ENCODE peak calls at places on chromosomes 11 and 22, in seven cellular contexts. One of them, this sample, is unnamed.

GRCh38 chr11:120302001-120302805 is 22.9 kb upstream of the TLCD5 start:
- DNase-seq in CD14-positive monocyte: no peak
- DNase-seq in suprapubic skin: no peak
- DNase-seq in HCT116: no peak
- DNase-seq in mucosa of descending colon: peak
- DNase-seq in cardiac muscle cell: no peak
- DNase-seq in HFFc6: no peak
- DNase-seq in this sample: no peak

GRCh38 chr22:35971418-35972119 is 57.1 kb downstream of the RBFOX2 start:
- DNase-seq in CD14-positive monocyte: no peak
- DNase-seq in suprapubic skin: no peak
- DNase-seq in HCT116: no peak
- DNase-seq in mucosa of descending colon: no peak
- DNase-seq in cardiac muscle cell: peak
- DNase-seq in HFFc6: peak
- DNase-seq in this sample: no peak

GRCh38 chr11:2862950-2863618 is 22.5 kb downstream of the CDKN1C start:
- DNase-seq in CD14-positive monocyte: no peak
- DNase-seq in suprapubic skin: no peak
- DNase-seq in HCT116: no peak
- DNase-seq in mucosa of descending colon: no peak
- DNase-seq in cardiac muscle cell: no peak
- DNase-seq in HFFc6: no peak
- DNase-seq in this sample: no peak

GRCh38 chr11:27290261-27290660 is 72.8 kb downstream of the CCDC34 start:
- DNase-seq in CD14-positive monocyte: no peak
- DNase-seq in suprapubic skin: no peak
- DNase-seq in HCT116: no peak
- DNase-seq in mucosa of descending colon: no peak
- DNase-seq in cardiac muscle cell: no peak
- DNase-seq in HFFc6: no peak
- DNase-seq in this sample: no peak

GRCh38 chr11:27700351-27701261 is at the start of gene BDNF:
- DNase-seq in CD14-positive monocyte: no peak
- DNase-seq in suprapubic skin: no peak
- DNase-seq in HCT116: no peak
- DNase-seq in mucosa of descending colon: peak
- DNase-seq in cardiac muscle cell: peak
- DNase-seq in HFFc6: peak
- DNase-seq in this sample: peak

GRCh38 chr11:12119502-12119901 is 9.1 kb downstream of the MICAL2 start:
- DNase-seq in CD14-positive monocyte: no peak
- DNase-seq in suprapubic skin: no peak
- DNase-seq in HCT116: no peak
- DNase-seq in mucosa of descending colon: peak
- DNase-seq in cardiac muscle cell: no peak
- DNase-seq in HFFc6: no peak
- DNase-seq in this sample: no peak

GRCh38 chr22:23841736-23842404 is 3.1 kb upstream of the DERL3 start:
- DNase-seq in CD14-positive monocyte: no peak
- DNase-seq in suprapubic skin: no peak
- DNase-seq in HCT116: no peak
- DNase-seq in mucosa of descending colon: no peak
- DNase-seq in cardiac muscle cell: peak
- DNase-seq in HFFc6: no peak
- DNase-seq in this sample: no peak

GRCh38 chr22:37273126-37273845 is 9.0 kb upstream of the CYTH4 start:
- DNase-seq in CD14-positive monocyte: peak
- DNase-seq in suprapubic skin: no peak
- DNase-seq in HCT116: no peak
- DNase-seq in mucosa of descending colon: no peak
- DNase-seq in cardiac muscle cell: no peak
- DNase-seq in HFFc6: peak
- DNase-seq in this sample: no peak

GRCh38 chr11:67614730-67615454 is 8.2 kb downstream of the NDUFV1 start:
- DNase-seq in CD14-positive monocyte: no peak
- DNase-seq in suprapubic skin: no peak
- DNase-seq in HCT116: no peak
- DNase-seq in mucosa of descending colon: no peak
- DNase-seq in cardiac muscle cell: no peak
- DNase-seq in HFFc6: no peak
- DNase-seq in this sample: no peak

GRCh38 chr22:49515486-49515885 is 312.2 kb downstream of the BRD1 start:
- DNase-seq in CD14-positive monocyte: no peak
- DNase-seq in suprapubic skin: no peak
- DNase-seq in HCT116: no peak
- DNase-seq in mucosa of descending colon: no peak
- DNase-seq in cardiac muscle cell: no peak
- DNase-seq in HFFc6: no peak
- DNase-seq in this sample: no peak

GRCh38 chr11:26726960-26727359 is 5.1 kb upstream of the SLC5A12 start:
- DNase-seq in CD14-positive monocyte: no peak
- DNase-seq in suprapubic skin: no peak
- DNase-seq in HCT116: no peak
- DNase-seq in mucosa of descending colon: no peak
- DNase-seq in cardiac muscle cell: no peak
- DNase-seq in HFFc6: no peak
- DNase-seq in this sample: no peak

GRCh38 chr22:31212783-31213626 is 907 bp downstream of the LIMK2 start:
- DNase-seq in CD14-positive monocyte: no peak
- DNase-seq in suprapubic skin: no peak
- DNase-seq in HCT116: no peak
- DNase-seq in mucosa of descending colon: peak
- DNase-seq in cardiac muscle cell: no peak
- DNase-seq in HFFc6: no peak
- DNase-seq in this sample: no peak

GRCh38 chr11:59769828-59770227 is 14.7 kb downstream of the STX3 start:
- DNase-seq in CD14-positive monocyte: no peak
- DNase-seq in suprapubic skin: no peak
- DNase-seq in HCT116: no peak
- DNase-seq in mucosa of descending colon: no peak
- DNase-seq in cardiac muscle cell: no peak
- DNase-seq in HFFc6: no peak
- DNase-seq in this sample: no peak

GRCh38 chr11:71998649-71999310 is at the start of gene IL18BP:
- DNase-seq in CD14-positive monocyte: peak
- DNase-seq in suprapubic skin: no peak
- DNase-seq in HCT116: no peak
- DNase-seq in mucosa of descending colon: no peak
- DNase-seq in cardiac muscle cell: no peak
- DNase-seq in HFFc6: no peak
- DNase-seq in this sample: no peak

GRCh38 chr11:62923634-62924411 is 2.7 kb upstream of the CHRM1 start:
- DNase-seq in CD14-positive monocyte: no peak
- DNase-seq in suprapubic skin: no peak
- DNase-seq in HCT116: no peak
- DNase-seq in mucosa of descending colon: no peak
- DNase-seq in cardiac muscle cell: peak
- DNase-seq in HFFc6: no peak
- DNase-seq in this sample: no peak

GRCh38 chr11:128559496-128560103 is 27.8 kb downstream of the ETS1 start:
- DNase-seq in CD14-positive monocyte: no peak
- DNase-seq in suprapubic skin: no peak
- DNase-seq in HCT116: no peak
- DNase-seq in mucosa of descending colon: no peak
- DNase-seq in cardiac muscle cell: no peak
- DNase-seq in HFFc6: no peak
- DNase-seq in this sample: no peak

GRCh38 chr11:127651175-127651887 is 650.8 kb upstream of the KIRREL3 start:
- DNase-seq in CD14-positive monocyte: no peak
- DNase-seq in suprapubic skin: no peak
- DNase-seq in HCT116: no peak
- DNase-seq in mucosa of descending colon: no peak
- DNase-seq in cardiac muscle cell: no peak
- DNase-seq in HFFc6: peak
- DNase-seq in this sample: no peak

DNA sequence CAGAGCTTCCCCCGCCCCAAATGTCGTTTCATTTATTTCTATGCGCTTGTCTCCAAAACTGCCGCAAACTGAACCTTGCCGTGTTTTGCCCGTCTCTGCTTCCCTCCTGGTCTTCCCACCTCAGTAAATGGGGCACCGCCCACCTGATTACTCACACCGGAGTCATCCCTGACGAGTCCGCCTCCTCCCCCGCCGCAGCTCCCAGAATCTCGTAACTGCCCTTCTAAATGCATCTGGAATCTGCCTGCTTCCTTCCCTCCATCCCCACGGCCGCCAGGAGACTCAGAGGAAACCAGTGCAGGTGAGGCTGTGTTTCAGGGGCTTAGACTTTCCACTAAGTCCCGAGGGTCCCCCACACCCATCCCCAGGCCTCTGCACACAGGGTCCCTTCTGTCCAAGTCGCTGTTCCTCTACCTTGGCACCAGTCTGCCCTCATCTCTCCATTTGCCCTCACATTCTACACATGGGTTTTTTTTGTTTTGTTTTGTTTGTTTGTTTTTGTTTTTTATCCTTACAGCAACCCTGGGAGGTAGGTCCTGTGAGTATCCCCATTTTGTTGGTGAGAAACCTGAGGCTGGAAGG is 62.6 kb upstream of the PHF21B start:
- DNase-seq in CD14-positive monocyte: no peak
- DNase-seq in suprapubic skin: no peak
- DNase-seq in HCT116: peak
- DNase-seq in mucosa of descending colon: no peak
- DNase-seq in cardiac muscle cell: no peak
- DNase-seq in HFFc6: peak
- DNase-seq in this sample: no peak
- TF ChIP-seq CTCF in CD14-positive monocyte: no peak
- TF ChIP-seq CTCF in suprapubic skin: no peak
- TF ChIP-seq CTCF in HCT116: no peak
- TF ChIP-seq CTCF in mucosa of descending colon: no peak
- TF ChIP-seq CTCF in cardiac muscle cell: no peak
- TF ChIP-seq CTCF in HFFc6: no peak
- TF ChIP-seq CTCF in this sample: no peak

DNA sequence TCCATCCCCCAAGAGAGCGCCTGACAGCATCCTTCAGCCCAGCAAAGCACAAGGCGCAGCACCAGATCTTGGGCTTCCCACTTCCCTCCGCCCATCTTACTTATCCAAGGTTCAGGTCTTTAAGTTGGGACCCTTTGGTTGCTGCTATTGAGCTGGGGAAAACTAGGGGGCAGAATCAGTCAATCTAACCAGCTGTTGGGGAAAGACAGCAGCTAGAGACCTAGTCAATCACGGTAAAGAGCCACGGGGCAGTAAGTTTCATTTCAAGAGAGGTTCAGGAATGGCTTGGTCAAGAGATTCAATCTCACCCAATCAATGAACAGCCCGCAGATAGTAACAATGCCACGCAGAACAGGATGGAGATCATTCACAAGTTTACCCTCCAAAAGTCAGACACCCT is 1.7 kb downstream of the ABTB2 start:
- DNase-seq in CD14-positive monocyte: no peak
- DNase-seq in suprapubic skin: no peak
- DNase-seq in HCT116: no peak
- DNase-seq in mucosa of descending colon: no peak
- DNase-seq in cardiac muscle cell: no peak
- DNase-seq in HFFc6: no peak
- DNase-seq in this sample: no peak
- TF ChIP-seq CTCF in CD14-positive monocyte: no peak
- TF ChIP-seq CTCF in suprapubic skin: no peak
- TF ChIP-seq CTCF in HCT116: no peak
- TF ChIP-seq CTCF in mucosa of descending colon: no peak
- TF ChIP-seq CTCF in cardiac muscle cell: no peak
- TF ChIP-seq CTCF in HFFc6: no peak
- TF ChIP-seq CTCF in this sample: no peak

GRCh38 chr11:94603587-94603986 is 36.4 kb downstream of the PIWIL4 start:
- DNase-seq in CD14-positive monocyte: no peak
- DNase-seq in suprapubic skin: no peak
- DNase-seq in HCT116: no peak
- DNase-seq in mucosa of descending colon: no peak
- DNase-seq in cardiac muscle cell: no peak
- DNase-seq in HFFc6: no peak
- DNase-seq in this sample: no peak

GRCh38 chr11:94604496-94604895 is 37.3 kb downstream of the PIWIL4 start:
- DNase-seq in CD14-positive monocyte: no peak
- DNase-seq in suprapubic skin: no peak
- DNase-seq in HCT116: no peak
- DNase-seq in mucosa of descending colon: no peak
- DNase-seq in cardiac muscle cell: no peak
- DNase-seq in HFFc6: no peak
- DNase-seq in this sample: no peak

GRCh38 chr11:94597896-94598295 is 30.7 kb downstream of the PIWIL4 start:
- DNase-seq in CD14-positive monocyte: no peak
- DNase-seq in suprapubic skin: no peak
- DNase-seq in HCT116: no peak
- DNase-seq in mucosa of descending colon: no peak
- DNase-seq in cardiac muscle cell: no peak
- DNase-seq in HFFc6: no peak
- DNase-seq in this sample: no peak

GRCh38 chr11:94599510-94599909 is 32.3 kb downstream of the PIWIL4 start:
- DNase-seq in CD14-positive monocyte: no peak
- DNase-seq in suprapubic skin: no peak
- DNase-seq in HCT116: no peak
- DNase-seq in mucosa of descending colon: no peak
- DNase-seq in cardiac muscle cell: peak
- DNase-seq in HFFc6: no peak
- DNase-seq in this sample: no peak

DNA sequence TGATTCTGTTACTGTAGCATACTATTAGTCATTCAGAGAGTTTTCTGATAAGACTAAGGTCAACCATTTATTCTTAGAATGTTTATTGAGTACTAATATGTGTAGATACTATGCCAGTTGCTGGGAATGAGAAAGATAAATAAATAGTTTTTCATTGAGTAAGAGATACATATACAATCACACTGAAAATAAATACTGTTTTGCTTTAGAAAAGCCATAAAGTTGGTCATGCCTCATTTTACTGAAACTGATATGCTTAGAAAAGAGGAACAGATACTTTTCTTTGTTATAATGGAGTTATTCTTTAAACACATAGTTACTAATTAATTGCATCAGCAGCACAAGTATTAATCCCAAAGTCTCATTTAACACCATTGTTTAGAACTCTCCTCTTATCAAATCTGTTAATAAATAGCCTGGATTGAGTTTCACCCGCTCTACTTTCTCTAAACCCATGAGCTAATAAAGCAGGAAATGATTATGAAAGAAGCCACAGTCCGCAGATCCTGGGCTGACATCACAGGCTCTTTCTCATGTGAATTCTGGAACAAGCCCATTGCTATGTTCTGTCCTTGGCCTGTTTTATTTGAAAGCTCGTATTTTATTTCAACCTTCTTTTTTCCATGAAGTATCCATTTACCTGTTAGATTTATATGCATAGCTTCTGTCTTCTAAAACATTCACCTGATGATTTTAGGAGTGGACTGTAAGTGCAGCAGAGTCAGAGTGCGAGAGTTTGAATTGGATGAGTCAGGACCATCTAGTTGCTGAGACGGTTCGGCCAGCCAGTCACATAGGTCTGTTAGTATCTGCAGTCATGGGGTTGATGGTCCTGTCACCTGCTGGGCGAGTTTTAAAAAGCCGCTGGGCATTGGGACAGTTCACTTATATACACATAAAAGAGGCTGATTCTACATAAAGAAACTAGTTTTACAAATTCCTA is 35.5 kb downstream of the PIWIL4 start:
- DNase-seq in CD14-positive monocyte: peak
- DNase-seq in suprapubic skin: no peak
- DNase-seq in HCT116: no peak
- DNase-seq in mucosa of descending colon: peak
- DNase-seq in cardiac muscle cell: peak
- DNase-seq in HFFc6: peak
- DNase-seq in this sample: no peak
- TF ChIP-seq CTCF in CD14-positive monocyte: no peak
- TF ChIP-seq CTCF in suprapubic skin: peak
- TF ChIP-seq CTCF in HCT116: no peak
- TF ChIP-seq CTCF in mucosa of descending colon: no peak
- TF ChIP-seq CTCF in cardiac muscle cell: peak
- TF ChIP-seq CTCF in HFFc6: peak
- TF ChIP-seq CTCF in this sample: no peak

GRCh38 chr22:10961043-10961860 is 4566.7 kb upstream of the OR11H1 start:
- DNase-seq in CD14-positive monocyte: no peak
- DNase-seq in suprapubic skin: no peak
- DNase-seq in HCT116: no peak
- DNase-seq in mucosa of descending colon: no peak
- DNase-seq in cardiac muscle cell: no peak
- DNase-seq in HFFc6: no peak
- DNase-seq in this sample: peak
- TF ChIP-seq CTCF in CD14-positive monocyte: no peak
- TF ChIP-seq CTCF in suprapubic skin: no peak
- TF ChIP-seq CTCF in HCT116: no peak
- TF ChIP-seq CTCF in mucosa of descending colon: no peak
- TF ChIP-seq CTCF in cardiac muscle cell: no peak
- TF ChIP-seq CTCF in HFFc6: no peak
- TF ChIP-seq CTCF in this sample: no peak